ENCODE peak calls at places on chromosomes 12 and 14, in five cellular contexts. W, Q, H, X and Y are unnamed samples.

GRCh38 chr14:65565948-65566347 is 153.4 kb downstream of the FUT8 start:
- DNase-seq in W (peak; percentile 33), Q (no peak), H (no peak), X (no peak), Y (peak; percentile 2)

GRCh38 chr14:55846852-55847471 is 267.0 kb downstream of the KTN1 start:
- DNase-seq in W (peak; percentile 50), Q (peak; percentile 46), H (no peak), X (no peak), Y (no peak)

GRCh38 chr12:1529862-1530591 is 64.4 kb downstream of the FBXL14 start:
- DNase-seq in W (no peak), Q (no peak), H (peak; percentile 40), X (no peak), Y (peak; percentile 62)

GRCh38 chr12:77946541-77947021 is 115.9 kb downstream of the NAV3 start:
- DNase-seq in W (peak; percentile 36), Q (no peak), H (no peak), X (no peak), Y (no peak)

GRCh38 chr12:131894981-131895639 is 688 bp downstream of the ULK1 start:
- DNase-seq in W (no peak), Q (no peak), H (no peak), X (no peak), Y (no peak)

GRCh38 chr12:122336015-122336946 is 70.0 kb upstream of the VPS33A start:
- DNase-seq in W (peak; percentile 46), Q (peak; percentile 9), H (no peak), X (no peak), Y (peak; percentile 63)

GRCh38 chr14:68653754-68654153 is 139.1 kb downstream of the ZFP36L1 start:
- DNase-seq in W (no peak), Q (no peak), H (no peak), X (no peak), Y (no peak)

GRCh38 chr12:120055639-120056038 is 60.9 kb downstream of the RAB35 start:
- DNase-seq in W (no peak), Q (no peak), H (no peak), X (no peak), Y (no peak)

GRCh38 chr14:52018252-52018651 is 28.9 kb downstream of the RTRAF start:
- DNase-seq in W (peak; percentile 49), Q (no peak), H (no peak), X (no peak), Y (no peak)

GRCh38 chr12:24695657-24696329 is 253.1 kb downstream of the BCAT1 start:
- DNase-seq in W (no peak), Q (no peak), H (no peak), X (no peak), Y (no peak)

GRCh38 chr14:100762089-100762515 is 35.4 kb downstream of the DLK1 start:
- DNase-seq in W (peak; percentile 80), Q (no peak), H (no peak), X (no peak), Y (no peak)

GRCh38 chr14:22588419-22589095 is 467 bp downstream of the DAD1 start:
- DNase-seq in W (no peak), Q (no peak), H (no peak), X (no peak), Y (no peak)

GRCh38 chr12:114902665-114903393 is 218.9 kb upstream of the TBX3 start:
- DNase-seq in W (peak; percentile 84), Q (no peak), H (no peak), X (no peak), Y (no peak)

GRCh38 chr14:92783813-92784431 is 10.2 kb upstream of the GOLGA5 start:
- DNase-seq in W (peak; percentile 82), Q (peak; percentile 76), H (no peak), X (no peak), Y (peak; percentile 6)

GRCh38 chr14:96461950-96462798 is 40.0 kb upstream of the PAPOLA start:
- DNase-seq in W (no peak), Q (peak; percentile 88), H (no peak), X (no peak), Y (no peak)

GRCh38 chr12:34287437-34287836 is 265.1 kb downstream of the ALG10 start:
- DNase-seq in W (no peak), Q (no peak), H (no peak), X (no peak), Y (no peak)

GRCh38 chr12:34286934-34287333 is 264.6 kb downstream of the ALG10 start:
- DNase-seq in W (no peak), Q (no peak), H (no peak), X (no peak), Y (no peak)

GRCh38 chr12:34288963-34289345 is 266.7 kb downstream of the ALG10 start:
- DNase-seq in W (no peak), Q (no peak), H (no peak), X (no peak), Y (no peak)

GRCh38 chr12:34287986-34288962 is 266.0 kb downstream of the ALG10 start:
- DNase-seq in W (no peak), Q (no peak), H (peak; percentile 2), X (no peak), Y (no peak)

GRCh38 chr12:34286483-34286882 is 264.2 kb downstream of the ALG10 start:
- DNase-seq in W (no peak), Q (no peak), H (peak; percentile 2), X (no peak), Y (no peak)
- H3K9me3 ChIP-seq in W (no peaks in the 10 kb centered on the region), Q (no peaks in the 10 kb centered on the region), H (peaks cover 78% of the 10 kb centered on the region), X (peaks cover 24% of the 10 kb centered on the region), Y (no peaks in the 10 kb centered on the region)

GRCh38 chr12:96416033-96416790 is 16.0 kb upstream of the CDK17 start:
- DNase-seq in W (peak; percentile 98), Q (no peak), H (no peak), X (no peak), Y (no peak)
- H3K27ac ChIP-seq in W (peak overlapping the region; percentile 13), Q (no peak overlapping the region), H (no peak overlapping the region), X (no peak overlapping the region), Y (no peak overlapping the region)

GRCh38 chr12:57476993-57477709 is 2.5 kb downstream of the ARHGAP9 start:
- DNase-seq in W (no peak), Q (no peak), H (no peak), X (no peak), Y (no peak)

GRCh38 chr12:57479376-57480115 is at the start of gene ARHGAP9:
- DNase-seq in W (no peak), Q (no peak), H (no peak), X (no peak), Y (peak; percentile 84)

GRCh38 chr12:57476162-57476992 is 3.3 kb downstream of the ARHGAP9 start:
- DNase-seq in W (no peak), Q (no peak), H (no peak), X (no peak), Y (no peak)

GRCh38 chr12:57477710-57478681 is 1.7 kb downstream of the ARHGAP9 start:
- DNase-seq in W (no peak), Q (no peak), H (no peak), X (no peak), Y (peak; percentile 66)

DNA sequence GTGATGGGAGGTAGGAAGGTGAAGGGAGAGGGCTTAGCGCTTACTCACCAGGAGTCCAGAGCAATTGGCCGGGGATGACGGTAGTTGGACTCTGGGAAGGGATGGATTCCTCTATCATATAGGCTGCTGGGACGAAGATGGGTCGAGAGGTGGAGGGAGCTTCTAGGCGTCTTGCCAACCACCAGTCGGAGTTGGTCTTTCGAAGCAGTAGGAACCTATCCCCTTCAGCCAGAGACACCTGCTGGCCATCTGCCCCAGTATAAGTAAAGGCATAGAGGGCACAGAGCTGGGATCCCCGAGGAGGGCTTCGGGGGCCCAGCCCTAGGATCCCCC is 657 bp downstream of the ARHGAP9 start:
- DNase-seq in W (no peak), Q (no peak), H (no peak), X (no peak), Y (no peak)
- H3K4me3 ChIP-seq in W (no peak overlapping the region), Q (no peak overlapping the region), H (no peak overlapping the region), X (no peak overlapping the region), Y (no peak overlapping the region)

GRCh38 chr14:90475298-90475697 is 78.5 kb downstream of the CALM1 start:
- DNase-seq in W (no peak), Q (no peak), H (no peak), X (no peak), Y (no peak)

GRCh38 chr14:90467501-90467900 is 70.7 kb downstream of the CALM1 start:
- DNase-seq in W (no peak), Q (no peak), H (no peak), X (no peak), Y (no peak)

DNA sequence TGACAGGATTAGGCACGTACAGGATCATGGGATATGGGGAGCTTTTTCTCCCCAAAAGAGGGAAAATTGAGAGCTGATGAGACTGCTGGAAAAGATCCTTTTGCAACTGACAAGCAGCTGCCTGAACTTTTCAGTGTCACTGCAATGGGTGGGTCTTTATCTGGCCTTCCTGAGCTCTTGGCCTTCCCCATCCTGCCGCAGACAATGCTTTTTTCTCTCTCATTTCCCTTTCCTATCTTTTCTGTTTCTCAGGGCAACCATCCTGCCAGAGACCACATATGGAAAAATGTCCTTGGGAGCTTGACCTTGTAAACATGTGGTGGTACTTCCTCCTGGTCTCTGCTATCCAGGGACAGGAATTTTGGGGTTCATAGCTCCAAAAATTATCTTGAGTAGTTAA is 75.8 kb downstream of the CALM1 start:
- DNase-seq in W (no peak), Q (no peak), H (no peak), X (no peak), Y (no peak)
- H3K9me3 ChIP-seq in W (no peaks in the 10 kb centered on the region), Q (no peaks in the 10 kb centered on the region), H (peaks cover 49% of the 10 kb centered on the region), X (peaks cover 10% of the 10 kb centered on the region), Y (peaks cover 15% of the 10 kb centered on the region)

DNA sequence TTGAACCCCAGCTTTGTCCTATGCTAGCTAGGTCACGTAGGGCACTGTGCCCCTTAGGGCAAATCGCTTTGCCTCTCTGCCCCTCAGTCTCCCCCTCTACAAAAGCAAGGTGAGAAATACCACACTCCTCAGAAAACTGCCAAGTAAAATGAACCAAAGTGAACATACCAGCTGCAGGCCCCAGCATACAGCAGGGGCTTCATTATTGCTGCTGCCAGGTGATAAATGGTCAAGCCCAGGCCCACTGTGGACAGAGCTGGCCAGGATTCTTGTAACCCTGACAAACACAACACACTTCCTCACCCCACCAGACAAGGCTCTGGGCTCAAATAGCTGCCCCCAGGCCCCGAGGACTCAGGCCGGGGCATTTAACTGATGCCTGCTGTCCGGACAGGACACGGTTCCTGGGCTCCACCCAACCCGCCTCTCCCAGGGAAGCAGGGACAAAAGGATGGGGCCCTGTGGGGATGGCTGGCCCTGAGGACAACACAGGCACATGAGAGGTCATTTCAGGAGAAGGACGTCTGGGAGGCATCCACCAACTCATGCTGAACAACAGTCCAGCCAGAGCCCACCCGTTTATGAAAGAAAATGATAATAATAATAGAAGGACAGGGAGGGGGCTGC is 36.7 kb downstream of the NCOR2 start:
- DNase-seq in W (no peak), Q (no peak), H (no peak), X (no peak), Y (no peak)
- H3K27ac ChIP-seq in W (no peak overlapping the region), Q (no peak overlapping the region), H (peak overlapping the region; percentile 62), X (no peak overlapping the region), Y (peak overlapping the region; percentile 51)

DNA sequence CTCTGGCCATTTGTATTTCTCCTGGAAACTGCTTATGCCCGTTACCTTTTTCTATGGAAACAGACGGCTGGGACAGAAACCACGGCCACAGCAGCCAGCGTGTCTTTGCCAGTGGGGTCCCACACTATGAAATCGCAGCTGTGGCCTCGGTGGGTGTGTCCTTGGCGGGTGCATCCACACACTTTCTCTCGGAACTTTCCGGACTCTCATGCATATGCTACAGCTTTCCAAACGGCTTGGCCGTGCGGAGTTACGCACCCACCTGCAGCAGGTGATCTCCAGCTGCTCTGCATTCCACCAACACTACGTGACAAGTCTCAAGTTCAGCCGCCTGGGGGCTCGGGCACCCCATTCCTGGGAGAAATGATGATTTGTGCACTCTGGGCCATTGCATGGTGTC is 1.3 kb upstream of the BTBD6 start:
- DNase-seq in W (no peak), Q (no peak), H (no peak), X (no peak), Y (no peak)
- H3K4me3 ChIP-seq in W (no peak overlapping the region), Q (no peak overlapping the region), H (no peak overlapping the region), X (no peak overlapping the region), Y (no peak overlapping the region)

GRCh38 chr12:133105620-133106019 is 24.5 kb downstream of the ZNF891 start:
- DNase-seq in W (peak; percentile 14), Q (no peak), H (no peak), X (no peak), Y (no peak)
- H3K9me3 ChIP-seq in W (peaks cover 7% of the 10 kb centered on the region), Q (no peaks in the 10 kb centered on the region), H (peaks cover 100% of the 10 kb centered on the region), X (peaks cover 100% of the 10 kb centered on the region), Y (peaks cover 53% of the 10 kb centered on the region)